ENCODE peak calls at places on chromosomes 2 and 18, in ten cellular contexts. One of them, this sample, is unnamed.

GRCh38 chr2:175742367-175742766 is 259.7 kb downstream of the LNPK start:
- DNase-seq in memory B cell: no peak
- DNase-seq in NT2/D1: no peak
- DNase-seq in CD8-positive, alpha-beta memory T cell: no peak
- DNase-seq in thoracic aorta: no peak
- DNase-seq in activated CD4-positive, alpha-beta T cell treated with anti-CD3 and anti-CD28 coated beads for 24 hours: no peak
- DNase-seq in dermis microvascular lymphatic vessel endothelial cell: no peak
- DNase-seq in left cardiac atrium: no peak
- DNase-seq in choroid plexus epithelial cell: peak; percentile 4
- DNase-seq in uterus: no peak
- DNase-seq in this sample: no peak

GRCh38 chr18:63309422-63309821 is 10.1 kb downstream of the BCL2 start:
- DNase-seq in memory B cell: no peak
- DNase-seq in NT2/D1: no peak
- DNase-seq in CD8-positive, alpha-beta memory T cell: no peak
- DNase-seq in thoracic aorta: no peak
- DNase-seq in activated CD4-positive, alpha-beta T cell treated with anti-CD3 and anti-CD28 coated beads for 24 hours: no peak
- DNase-seq in dermis microvascular lymphatic vessel endothelial cell: no peak
- DNase-seq in left cardiac atrium: no peak
- DNase-seq in choroid plexus epithelial cell: no peak
- DNase-seq in uterus: no peak
- DNase-seq in this sample: no peak

GRCh38 chr2:218963597-218963996 is 4.1 kb downstream of the CDK5R2 start:
- DNase-seq in memory B cell: no peak
- DNase-seq in NT2/D1: no peak
- DNase-seq in CD8-positive, alpha-beta memory T cell: no peak
- DNase-seq in thoracic aorta: no peak
- DNase-seq in activated CD4-positive, alpha-beta T cell treated with anti-CD3 and anti-CD28 coated beads for 24 hours: no peak
- DNase-seq in dermis microvascular lymphatic vessel endothelial cell: no peak
- DNase-seq in left cardiac atrium: no peak
- DNase-seq in choroid plexus epithelial cell: no peak
- DNase-seq in uterus: no peak
- DNase-seq in this sample: no peak

GRCh38 chr2:110679337-110679707 is 1.5 kb upstream of the BUB1 start:
- DNase-seq in memory B cell: no peak
- DNase-seq in NT2/D1: no peak
- DNase-seq in CD8-positive, alpha-beta memory T cell: no peak
- DNase-seq in thoracic aorta: no peak
- DNase-seq in activated CD4-positive, alpha-beta T cell treated with anti-CD3 and anti-CD28 coated beads for 24 hours: no peak
- DNase-seq in dermis microvascular lymphatic vessel endothelial cell: peak; percentile 19
- DNase-seq in left cardiac atrium: no peak
- DNase-seq in choroid plexus epithelial cell: no peak
- DNase-seq in uterus: no peak
- DNase-seq in this sample: no peak

GRCh38 chr2:45614330-45614729 is 3.3 kb upstream of the SRBD1 start:
- DNase-seq in memory B cell: no peak
- DNase-seq in NT2/D1: no peak
- DNase-seq in CD8-positive, alpha-beta memory T cell: no peak
- DNase-seq in thoracic aorta: no peak
- DNase-seq in activated CD4-positive, alpha-beta T cell treated with anti-CD3 and anti-CD28 coated beads for 24 hours: no peak
- DNase-seq in dermis microvascular lymphatic vessel endothelial cell: no peak
- DNase-seq in left cardiac atrium: no peak
- DNase-seq in choroid plexus epithelial cell: no peak
- DNase-seq in uterus: no peak
- DNase-seq in this sample: no peak

GRCh38 chr18:73962251-73962650 is 185.4 kb downstream of the FBXO15 start:
- DNase-seq in memory B cell: no peak
- DNase-seq in NT2/D1: no peak
- DNase-seq in CD8-positive, alpha-beta memory T cell: no peak
- DNase-seq in thoracic aorta: no peak
- DNase-seq in activated CD4-positive, alpha-beta T cell treated with anti-CD3 and anti-CD28 coated beads for 24 hours: no peak
- DNase-seq in dermis microvascular lymphatic vessel endothelial cell: no peak
- DNase-seq in left cardiac atrium: no peak
- DNase-seq in choroid plexus epithelial cell: peak; percentile 39
- DNase-seq in uterus: no peak
- DNase-seq in this sample: no peak

GRCh38 chr2:233085037-233085838 is 25.1 kb downstream of the INPP5D start:
- DNase-seq in memory B cell: no peak
- DNase-seq in NT2/D1: no peak
- DNase-seq in CD8-positive, alpha-beta memory T cell: no peak
- DNase-seq in thoracic aorta: no peak
- DNase-seq in activated CD4-positive, alpha-beta T cell treated with anti-CD3 and anti-CD28 coated beads for 24 hours: no peak
- DNase-seq in dermis microvascular lymphatic vessel endothelial cell: peak; percentile 42
- DNase-seq in left cardiac atrium: no peak
- DNase-seq in choroid plexus epithelial cell: no peak
- DNase-seq in uterus: no peak
- DNase-seq in this sample: no peak

GRCh38 chr2:235483313-235483712 is 10.5 kb upstream of the AGAP1 start:
- DNase-seq in memory B cell: no peak
- DNase-seq in NT2/D1: no peak
- DNase-seq in CD8-positive, alpha-beta memory T cell: no peak
- DNase-seq in thoracic aorta: no peak
- DNase-seq in activated CD4-positive, alpha-beta T cell treated with anti-CD3 and anti-CD28 coated beads for 24 hours: no peak
- DNase-seq in dermis microvascular lymphatic vessel endothelial cell: no peak
- DNase-seq in left cardiac atrium: no peak
- DNase-seq in choroid plexus epithelial cell: no peak
- DNase-seq in uterus: no peak
- DNase-seq in this sample: no peak

GRCh38 chr2:141137121-141137693 is 993.6 kb downstream of the LRP1B start:
- DNase-seq in memory B cell: no peak
- DNase-seq in NT2/D1: no peak
- DNase-seq in CD8-positive, alpha-beta memory T cell: no peak
- DNase-seq in thoracic aorta: no peak
- DNase-seq in activated CD4-positive, alpha-beta T cell treated with anti-CD3 and anti-CD28 coated beads for 24 hours: no peak
- DNase-seq in dermis microvascular lymphatic vessel endothelial cell: no peak
- DNase-seq in left cardiac atrium: no peak
- DNase-seq in choroid plexus epithelial cell: no peak
- DNase-seq in uterus: no peak
- DNase-seq in this sample: no peak

GRCh38 chr2:237344972-237345870 is 68.7 kb downstream of the COL6A3 start:
- DNase-seq in memory B cell: no peak
- DNase-seq in NT2/D1: no peak
- DNase-seq in CD8-positive, alpha-beta memory T cell: no peak
- DNase-seq in thoracic aorta: no peak
- DNase-seq in activated CD4-positive, alpha-beta T cell treated with anti-CD3 and anti-CD28 coated beads for 24 hours: no peak
- DNase-seq in dermis microvascular lymphatic vessel endothelial cell: no peak
- DNase-seq in left cardiac atrium: no peak
- DNase-seq in choroid plexus epithelial cell: peak; percentile 61
- DNase-seq in uterus: no peak
- DNase-seq in this sample: no peak

This sample was measured in NCI-H1417.